ENCODE peak calls at places on chromosomes 11 and 22, in nine cellular contexts. P, X, F, Y, J, B, K, Q and R are unnamed samples.

GRCh38 chr11:111443640-111444039 is 64.6 kb upstream of the POU2AF1 start:
- DNase-seq in J (no peak), B (no peak), K (no peak), Q (no peak), Y (no peak), F (no peak), X (no peak), P (no peak), R (no peak)

GRCh38 chr22:27554106-27554814 is 247.3 kb downstream of the MN1 start:
- DNase-seq in B (no peak), K (no peak), Y (no peak), Q (no peak), F (no peak), X (no peak), P (no peak), J (peak; percentile 44), R (no peak)

GRCh38 chr11:41201156-41201555 is 258.3 kb downstream of the LRRC4C start:
- DNase-seq in Q (peak; percentile 39), B (no peak), Y (peak; percentile 73), J (no peak), X (no peak), K (no peak), P (peak; percentile 88), F (no peak), R (no peak)

GRCh38 chr11:34719303-34719848 is 98.5 kb downstream of the EHF start:
- DNase-seq in Q (no peak), B (no peak), Y (no peak), F (no peak), J (no peak), X (no peak), P (no peak), K (no peak), R (no peak)

GRCh38 chr11:60937144-60937527 is 12.9 kb downstream of the TMEM132A start:
- DNase-seq in K (peak; percentile 70), J (no peak), F (no peak), P (no peak), Q (no peak), Y (no peak), X (no peak), B (peak; percentile 71), R (no peak)

GRCh38 chr11:111388431-111388830 is 9.4 kb upstream of the POU2AF1 start:
- DNase-seq in Q (no peak), Y (no peak), F (no peak), X (no peak), B (no peak), K (no peak), J (no peak), P (no peak), R (no peak)

GRCh38 chr11:59779487-59779886 is 24.3 kb downstream of the STX3 start:
- DNase-seq in B (no peak), X (no peak), Y (no peak), K (no peak), F (no peak), P (no peak), Q (no peak), J (no peak), R (no peak)

GRCh38 chr11:78946945-78947914 is 372.6 kb upstream of the NARS2 start:
- DNase-seq in X (no peak), P (no peak), F (no peak), Q (no peak), J (peak; percentile 26), K (no peak), Y (no peak), B (no peak), R (no peak)

GRCh38 chr11:9057032-9057431 is 34.4 kb downstream of the SCUBE2 start:
- DNase-seq in P (no peak), Y (no peak), Q (no peak), J (no peak), X (no peak), B (no peak), K (no peak), F (no peak), R (no peak)

GRCh38 chr11:96012086-96012824 is 88.3 kb upstream of the MTMR2 start:
- DNase-seq in X (peak; percentile 59), J (peak; percentile 29), Q (peak; percentile 61), P (peak; percentile 69), Y (no peak), B (no peak), K (peak; percentile 22), F (peak; percentile 58), R (no peak)

GRCh38 chr22:17205432-17205831 is 13.8 kb downstream of the ADA2 start:
- DNase-seq in F (no peak), B (peak; percentile 23), K (no peak), J (no peak), Q (no peak), X (no peak), Y (no peak), P (no peak), R (no peak)

GRCh38 chr11:5364214-5364613 is 12.9 kb downstream of the OR51B6 start:
- DNase-seq in K (no peak), Q (no peak), P (no peak), Y (no peak), B (no peak), X (no peak), F (no peak), J (no peak), R (no peak)

DNA sequence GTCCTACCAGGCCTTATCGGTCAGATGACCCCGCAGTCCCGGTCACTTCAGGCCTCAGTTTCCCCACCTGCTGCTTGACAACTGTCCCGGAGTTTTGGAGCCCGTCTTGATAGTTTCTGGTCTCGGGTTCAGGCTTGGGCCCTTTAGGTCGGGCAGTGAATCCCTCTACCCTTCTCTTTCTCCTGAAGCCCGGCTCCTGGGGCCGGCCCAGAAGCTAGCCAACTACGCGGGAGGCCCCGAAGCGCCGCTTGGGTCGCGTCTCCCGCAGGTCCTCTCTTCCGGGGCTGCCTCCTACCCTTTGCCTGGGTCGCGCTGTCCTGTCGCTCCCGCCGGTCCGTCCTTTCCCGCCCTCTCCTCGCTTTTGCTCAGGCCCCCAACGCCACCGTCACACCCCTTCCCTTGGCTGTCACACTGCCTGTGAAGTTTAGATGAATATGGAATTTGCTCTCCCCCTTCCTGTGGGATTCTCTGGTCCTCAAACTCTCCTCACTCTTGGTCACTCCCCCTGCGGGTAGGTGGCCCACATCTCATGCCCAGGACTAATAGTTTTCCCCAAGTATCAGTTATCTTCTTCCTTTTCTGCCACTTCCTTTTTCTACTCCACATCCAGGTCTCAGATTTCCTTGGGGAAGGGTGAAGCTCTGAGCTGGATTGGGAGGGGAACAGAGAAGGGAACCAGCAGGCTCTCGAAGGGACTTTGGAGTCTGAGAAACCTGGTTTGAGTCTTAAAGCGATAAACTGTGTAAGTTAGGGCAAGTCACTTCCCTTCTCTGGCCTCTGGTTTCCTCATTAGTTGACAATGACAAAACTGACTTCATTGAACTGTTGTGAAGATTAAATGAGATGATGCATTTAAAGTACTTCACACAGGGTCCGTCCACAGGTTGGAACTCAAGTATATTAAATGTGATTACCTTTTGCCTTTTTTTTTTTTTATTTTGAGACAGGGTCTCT is 791 bp downstream of the RAB1B start:
- DNase-seq in F (no peak), Q (peak; percentile 27), Y (peak; percentile 32), X (no peak), B (peak; percentile 66), K (no peak), P (peak; percentile 72), J (no peak), R (no peak)
- TF ChIP-seq CTCF in F (no peak), Q (peak; percentile 22), Y (no peak), X (peak; percentile 22), B (peak; percentile 10), K (no peak), P (peak; percentile 23), J (no peak), R (no peak)

GRCh38 chr11:64848779-64849599 is 4.5 kb upstream of the CDC42BPG start:
- DNase-seq in K (no peak), X (peak; percentile 77), P (peak; percentile 79), F (peak; percentile 58), Y (no peak), J (no peak), B (no peak), Q (peak; percentile 49), R (no peak)
- TF ChIP-seq CTCF in K (no peak), X (peak; percentile 23), P (peak; percentile 82), F (no peak), Y (no peak), J (no peak), B (no peak), Q (no peak), R (peak; percentile 6)

DNA sequence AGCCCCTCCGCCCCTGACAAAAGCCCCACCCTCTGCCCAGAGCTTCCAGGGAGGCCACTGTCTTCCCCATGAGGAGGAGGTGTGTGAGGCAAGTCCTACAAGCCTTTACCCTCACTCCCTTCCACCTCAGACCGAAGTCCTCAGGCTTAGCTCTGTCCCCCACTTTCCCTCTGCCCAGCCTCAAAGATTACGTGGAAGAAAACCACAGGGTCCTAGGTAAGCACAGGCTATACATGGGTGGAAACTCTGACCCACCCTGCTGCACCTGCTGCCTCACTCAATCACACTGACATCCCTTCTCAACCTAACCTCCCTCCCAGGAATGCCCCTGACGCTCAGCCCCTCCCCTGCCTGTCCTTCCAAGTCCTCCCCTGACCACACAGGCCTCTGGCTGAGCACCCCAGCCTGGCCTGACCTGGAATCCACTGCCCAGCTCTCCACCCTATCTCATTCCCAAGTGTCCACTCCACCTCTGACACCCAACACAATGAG is 3.6 kb upstream of the ARAP1 start:
- DNase-seq in P (no peak), K (no peak), Q (no peak), J (no peak), B (peak; percentile 46), F (no peak), X (no peak), Y (no peak), R (no peak)
- TF ChIP-seq CTCF in P (no peak), K (no peak), Q (no peak), J (no peak), B (no peak), F (no peak), X (no peak), Y (no peak), R (no peak)

GRCh38 chr22:24420072-24420976 is 7.1 kb upstream of the ADORA2A start:
- DNase-seq in B (peak; percentile 57), Y (peak; percentile 19), K (no peak), X (no peak), F (no peak), Q (no peak), J (no peak), P (peak; percentile 50), R (no peak)

GRCh38 chr22:24420977-24421343 is 6.4 kb upstream of the ADORA2A start:
- DNase-seq in B (no peak), X (no peak), Q (no peak), F (no peak), K (no peak), Y (peak; percentile 25), P (no peak), J (no peak), R (no peak)

GRCh38 chr22:24419480-24419860 is 7.9 kb upstream of the ADORA2A start:
- DNase-seq in X (no peak), Q (no peak), Y (peak; percentile 16), B (peak; percentile 48), P (no peak), K (no peak), J (no peak), F (no peak), R (no peak)

GRCh38 chr22:24422078-24422665 is 5.2 kb upstream of the ADORA2A start:
- DNase-seq in P (no peak), Q (no peak), B (no peak), J (no peak), K (no peak), Y (no peak), F (no peak), X (no peak), R (no peak)

DNA sequence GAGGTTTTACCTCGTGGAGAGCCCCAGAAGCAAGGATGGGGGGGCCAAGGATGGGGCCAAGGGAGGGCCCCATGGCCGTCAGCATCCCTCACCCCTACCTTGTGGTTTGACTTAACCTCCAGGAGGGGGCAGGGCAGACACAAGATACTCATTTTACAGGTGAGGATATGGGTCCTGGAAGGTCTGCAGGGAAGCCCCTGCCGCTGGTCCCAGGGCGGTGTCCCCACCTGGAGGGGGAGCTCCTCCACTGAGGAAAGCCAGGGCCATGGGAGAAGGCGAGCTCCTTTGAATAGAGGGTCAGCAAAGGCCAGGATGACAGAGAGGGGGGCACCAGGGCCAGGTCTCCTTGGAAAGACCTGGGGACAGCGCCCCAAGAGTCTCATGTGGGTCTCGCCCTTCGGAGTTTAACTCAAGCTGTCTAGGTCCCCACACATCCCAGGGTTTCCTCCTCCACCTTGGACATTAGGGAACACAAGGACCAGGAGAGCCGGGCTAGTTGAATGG is 5.9 kb upstream of the ADORA2A start:
- DNase-seq in X (peak; percentile 86), Y (peak; percentile 14), F (no peak), P (peak; percentile 92), Q (peak; percentile 68), B (peak; percentile 49), J (no peak), K (no peak), R (no peak)
- TF ChIP-seq CTCF in X (peak; percentile 74), Y (peak; percentile 20), F (peak; percentile 45), P (peak; percentile 83), Q (peak; percentile 64), B (no peak), J (no peak), K (no peak), R (peak; percentile 24)